ENCODE peak calls at places on chromosomes 12 and 14, in ten cellular contexts. J is tibial nerve, T is sigmoid colon, L is stomach, X is transverse colon, O is A549, D is GM12878, M is esophagus muscularis mucosa, B is SK-N-SH, V is upper lobe of left lung. F is an unnamed sample.
A peak's percentile ranks its signal among the peaks of the same experiment; 100 is the strongest.

GRCh38 chr14:77859934-77860570 is 60.1 kb downstream of the ADCK1 start:
- DNase-seq in J (peak; percentile 33), T (no peak), L (peak; percentile 40), X (no peak), O (no peak), D (no peak), M (no peak), B (no peak), V (no peak), F (peak; percentile 23)

GRCh38 chr12:8912910-8913309 is 1.4 kb upstream of the PHC1 start:
- DNase-seq in J (no peak), T (no peak), L (peak; percentile 32), X (no peak), O (peak; percentile 26), D (no peak), M (no peak), B (peak; percentile 41), V (no peak), F (no peak)

GRCh38 chr14:90983560-90983959 is 76.9 kb downstream of the RPS6KA5 start:
- DNase-seq in J (no peak), T (no peak), L (no peak), X (no peak), O (no peak), D (no peak), M (no peak), B (no peak), V (no peak), F (no peak)

GRCh38 chr12:104175726-104176247 is 37.8 kb upstream of the NFYB start:
- DNase-seq in J (no peak), T (no peak), L (no peak), X (no peak), O (no peak), D (no peak), M (no peak), B (no peak), V (peak; percentile 16), F (no peak)

GRCh38 chr12:47858511-47859266 is 39.0 kb upstream of the HDAC7 start:
- DNase-seq in J (no peak), T (peak; percentile 48), L (no peak), X (no peak), O (no peak), D (no peak), M (no peak), B (no peak), V (no peak), F (no peak)

GRCh38 chr14:73100334-73100733 is 36.0 kb upstream of the PSEN1 start:
- DNase-seq in J (no peak), T (no peak), L (no peak), X (no peak), O (no peak), D (no peak), M (no peak), B (no peak), V (no peak), F (no peak)

GRCh38 chr12:101671157-101671791 is 26.2 kb upstream of the CHPT1 start:
- DNase-seq in J (peak; percentile 21), T (no peak), L (peak; percentile 38), X (peak; percentile 44), O (no peak), D (peak; percentile 36), M (no peak), B (no peak), V (no peak), F (no peak)

GRCh38 chr12:10212623-10213131 is at the start of gene GABARAPL1:
- DNase-seq in J (peak; percentile 85), T (peak; percentile 96), L (peak; percentile 87), X (peak; percentile 85), O (peak; percentile 84), D (no peak), M (peak; percentile 97), B (peak; percentile 91), V (peak; percentile 97), F (peak; percentile 89)

GRCh38 chr14:87794566-87794965 is 198.4 kb downstream of the GALC start:
- DNase-seq in J (no peak), T (no peak), L (no peak), X (no peak), O (no peak), D (no peak), M (no peak), B (no peak), V (no peak), F (no peak)

GRCh38 chr12:62516932-62517331 is 50.3 kb downstream of the MON2 start:
- DNase-seq in J (no peak), T (no peak), L (no peak), X (no peak), O (no peak), D (no peak), M (no peak), B (no peak), V (no peak), F (no peak)

GRCh38 chr14:91143862-91144261 is 30.0 kb downstream of the DGLUCY start:
- DNase-seq in J (no peak), T (no peak), L (peak; percentile 58), X (no peak), O (no peak), D (no peak), M (no peak), B (no peak), V (no peak), F (no peak)

GRCh38 chr12:98154850-98155249 is 360.5 kb upstream of the TMPO start:
- DNase-seq in J (no peak), T (no peak), L (no peak), X (no peak), O (peak; percentile 23), D (no peak), M (peak; percentile 53), B (peak; percentile 26), V (no peak), F (no peak)

GRCh38 chr12:94801736-94802135 is 151.4 kb upstream of the TMCC3 start:
- DNase-seq in J (no peak), T (no peak), L (no peak), X (no peak), O (no peak), D (no peak), M (no peak), B (no peak), V (no peak), F (no peak)

GRCh38 chr12:72075401-72075800 is 136.8 kb downstream of the TPH2 start:
- DNase-seq in J (no peak), T (no peak), L (no peak), X (no peak), O (no peak), D (no peak), M (no peak), B (peak; percentile 7), V (no peak), F (no peak)

GRCh38 chr14:75025876-75026275 is 23.2 kb downstream of the EIF2B2 start:
- DNase-seq in J (no peak), T (no peak), L (no peak), X (no peak), O (no peak), D (no peak), M (no peak), B (no peak), V (no peak), F (no peak)
- TF ChIP-seq CTCF in J (no peak), T (no peak), L (no peak), X (no peak), O (no peak), D (no peak), M (no peak), B (no peak), V (no peak), F (no peak)

DNA sequence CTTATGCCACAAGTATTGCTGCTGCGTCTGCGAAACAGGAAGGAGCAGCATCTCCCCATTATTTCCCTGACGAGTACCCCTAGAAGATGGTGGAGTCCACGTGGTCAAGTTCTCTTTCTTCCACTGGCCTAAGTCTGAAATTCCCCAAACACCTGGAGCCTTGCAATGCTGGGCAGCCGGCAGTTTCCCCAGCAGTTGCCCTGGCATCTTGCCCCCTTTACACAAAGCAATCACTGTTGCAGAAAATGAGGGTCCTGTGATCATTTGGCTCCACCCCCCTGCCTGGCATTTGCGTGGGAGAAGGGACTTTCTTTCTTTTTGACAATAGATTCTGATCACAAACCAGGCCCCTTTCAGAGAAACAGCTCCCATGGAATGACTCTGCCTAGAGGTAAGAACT is 57.0 kb downstream of the FOS start:
- DNase-seq in J (no peak), T (peak; percentile 62), L (no peak), X (no peak), O (no peak), D (peak; percentile 45), M (no peak), B (no peak), V (no peak), F (no peak)
- TF ChIP-seq EP300 in J (peak; percentile 51), T (no peak), L (no peak), X (no peak), O (no peak), D (no peak), M (no peak), B (no peak), V (no peak), F (no peak)

DNA sequence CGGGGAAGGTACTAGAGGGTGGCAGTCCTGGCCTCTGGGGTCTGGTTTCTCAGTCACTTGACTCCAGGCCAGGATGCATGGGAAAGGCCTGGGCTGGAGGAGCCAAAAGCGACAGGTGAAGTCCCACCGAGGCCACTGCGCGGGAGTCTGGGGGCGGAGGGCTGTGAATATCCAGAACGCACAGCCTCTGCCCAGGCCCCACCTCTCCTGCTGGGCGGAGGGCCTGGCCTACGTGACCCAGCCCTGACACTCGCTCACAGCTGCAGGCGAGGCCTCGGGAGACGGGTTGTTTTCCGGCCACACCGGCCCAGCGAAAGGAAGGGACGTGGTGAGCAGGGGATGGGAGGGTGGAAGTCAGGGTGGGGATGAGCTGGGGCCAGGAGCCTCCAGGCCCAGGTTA is 91.2 kb downstream of the RFLNA start:
- DNase-seq in J (no peak), T (no peak), L (no peak), X (no peak), O (peak; percentile 64), D (no peak), M (no peak), B (no peak), V (no peak), F (no peak)
- H3K4me3 ChIP-seq in J (peak overlapping the region; percentile 59), T (peak overlapping the region; percentile 60), L (no peak overlapping the region), X (no peak overlapping the region), O (peak overlapping the region; percentile 79), D (no peak overlapping the region), M (peak overlapping the region; percentile 59), B (no peak overlapping the region), V (no peak overlapping the region), F (no peak overlapping the region)

GRCh38 chr12:88634008-88634407 is 53.7 kb upstream of the KITLG start:
- DNase-seq in J (no peak), T (no peak), L (no peak), X (no peak), O (no peak), D (no peak), M (no peak), B (no peak), V (no peak), F (no peak)

GRCh38 chr12:88638956-88639355 is 58.7 kb upstream of the KITLG start:
- DNase-seq in J (no peak), T (no peak), L (no peak), X (no peak), O (no peak), D (no peak), M (no peak), B (no peak), V (no peak), F (no peak)

GRCh38 chr12:88638388-88638787 is 58.1 kb upstream of the KITLG start:
- DNase-seq in J (no peak), T (no peak), L (no peak), X (no peak), O (no peak), D (no peak), M (no peak), B (no peak), V (no peak), F (no peak)

GRCh38 chr12:88628856-88629509 is 48.7 kb upstream of the KITLG start:
- DNase-seq in J (no peak), T (peak; percentile 80), L (peak; percentile 60), X (no peak), O (no peak), D (no peak), M (no peak), B (peak; percentile 11), V (no peak), F (no peak)

GRCh38 chr12:88633312-88633711 is 53.0 kb upstream of the KITLG start:
- DNase-seq in J (no peak), T (no peak), L (no peak), X (no peak), O (no peak), D (no peak), M (no peak), B (no peak), V (no peak), F (no peak)
- TF ChIP-seq CTCF in J (peak; percentile 34), T (no peak), L (no peak), X (peak; percentile 32), O (peak; percentile 38), D (peak; percentile 8), M (no peak), B (peak; percentile 57), V (no peak), F (no peak)